ENCODE peak calls at places on chromosome 15, in six cellular contexts. A is activated gamma-delta T cell treated with anti-CD3 and anti-CD28 coated beads, Interleukin-2, amount 50 U/mL, for 16 hours; L is posterior cingulate gyrus; R is activated T-cell treated with anti-CD3 and anti-CD28 coated beads, Interleukin-2, amount 50 U/mL, for 72 hours; H is left ventricle myocardium inferior; W is M059J. O is an unnamed sample.

GRCh38 chr15:82585072-82585471 is 44.8 kb upstream of the RPS17 start:
- DNase-seq in A (no peak), L (no peak), R (no peak), H (no peak), W (peak), O (peak)

GRCh38 chr15:75397494-75397893 is 29.1 kb upstream of the MAN2C1 start:
- DNase-seq in A (no peak), L (no peak), R (no peak), H (no peak), W (no peak), O (no peak)

GRCh38 chr15:45180201-45180600 is 7.6 kb downstream of the SHF start:
- DNase-seq in A (no peak), L (no peak), R (peak), H (no peak), W (peak), O (no peak)

GRCh38 chr15:67917037-67917436 is 77.2 kb upstream of the RNU6-1 start:
- DNase-seq in A (no peak), L (no peak), R (no peak), H (peak), W (peak), O (no peak)

GRCh38 chr15:70385052-70385451 is 287.3 kb upstream of the TLE3 start:
- DNase-seq in A (no peak), L (no peak), R (no peak), H (no peak), W (no peak), O (no peak)

GRCh38 chr15:69755571-69756310 is 303.1 kb downstream of the RPLP1 start:
- DNase-seq in A (peak), L (no peak), R (peak), H (peak), W (peak), O (no peak)

GRCh38 chr15:94196536-94196935 is 34.8 kb upstream of the MCTP2 start:
- DNase-seq in A (no peak), L (no peak), R (no peak), H (no peak), W (peak), O (no peak)

GRCh38 chr15:67746022-67746421 is 79.3 kb upstream of the SKOR1 start:
- DNase-seq in A (no peak), L (no peak), R (no peak), H (no peak), W (no peak), O (no peak)

GRCh38 chr15:69805248-69805953 is 292.3 kb downstream of the TLE3 start:
- DNase-seq in A (no peak), L (no peak), R (no peak), H (no peak), W (peak), O (no peak)

GRCh38 chr15:71495381-71495780 is 315.0 kb upstream of the NR2E3 start:
- DNase-seq in A (no peak), L (no peak), R (no peak), H (no peak), W (no peak), O (no peak)

GRCh38 chr15:61064653-61065052 is 164.4 kb downstream of the RORA start:
- DNase-seq in A (no peak), L (no peak), R (no peak), H (no peak), W (no peak), O (no peak)

GRCh38 chr15:82549199-82549665 is 9.0 kb upstream of the RPS17 start:
- DNase-seq in A (no peak), L (no peak), R (no peak), H (no peak), W (no peak), O (no peak)

GRCh38 chr15:27783668-27784067 is 315.4 kb downstream of the OCA2 start:
- DNase-seq in A (no peak), L (no peak), R (no peak), H (no peak), W (no peak), O (no peak)

GRCh38 chr15:46773016-46773415 is 944.3 kb upstream of the SEMA6D start:
- DNase-seq in A (no peak), L (no peak), R (no peak), H (no peak), W (no peak), O (no peak)

O was measured in foreskin melanocyte.